ENCODE peak calls at places on chromosomes 13 and 19, in seven cellular contexts. One of them, this sample, is unnamed. For H3K4me1, the result is how much of the 10 kb centered on the place peaks cover.

GRCh38 chr13:25943666-25944065 is 108.2 kb downstream of the SHISA2 start:
- DNase-seq in colonic mucosa: no peak
- DNase-seq in pancreas: no peak
- DNase-seq in tibial artery: no peak
- DNase-seq in HCT116: no peak
- DNase-seq in SK-N-SH: no peak
- DNase-seq in heart right ventricle: no peak
- DNase-seq in this sample: peak

GRCh38 chr19:15381864-15382263 is 2.3 kb upstream of the AKAP8 start:
- DNase-seq in SK-N-SH: no peak
- DNase-seq in tibial artery: no peak
- DNase-seq in heart right ventricle: no peak
- DNase-seq in pancreas: no peak
- DNase-seq in colonic mucosa: no peak
- DNase-seq in HCT116: no peak
- DNase-seq in this sample: no peak

GRCh38 chr19:38514812-38515633 is 81.5 kb downstream of the RYR1 start:
- DNase-seq in heart right ventricle: peak
- DNase-seq in SK-N-SH: peak
- DNase-seq in HCT116: peak
- DNase-seq in tibial artery: peak
- DNase-seq in colonic mucosa: peak
- DNase-seq in pancreas: peak
- DNase-seq in this sample: peak

GRCh38 chr19:48634424-48635262 is 2.5 kb downstream of the DBP start:
- DNase-seq in tibial artery: peak
- DNase-seq in pancreas: peak
- DNase-seq in HCT116: peak
- DNase-seq in SK-N-SH: peak
- DNase-seq in colonic mucosa: peak
- DNase-seq in heart right ventricle: peak
- DNase-seq in this sample: peak

GRCh38 chr19:34577056-34577455 is 95.5 kb downstream of the WTIP start:
- DNase-seq in tibial artery: no peak
- DNase-seq in colonic mucosa: no peak
- DNase-seq in heart right ventricle: no peak
- DNase-seq in pancreas: no peak
- DNase-seq in SK-N-SH: no peak
- DNase-seq in HCT116: no peak
- DNase-seq in this sample: no peak

GRCh38 chr13:25203256-25203794 is 31.2 kb upstream of the AMER2 start:
- DNase-seq in SK-N-SH: no peak
- DNase-seq in HCT116: no peak
- DNase-seq in heart right ventricle: no peak
- DNase-seq in tibial artery: no peak
- DNase-seq in colonic mucosa: no peak
- DNase-seq in pancreas: no peak
- DNase-seq in this sample: no peak

GRCh38 chr19:28680091-28680490 is 532.9 kb downstream of the UQCRFS1 start:
- DNase-seq in pancreas: no peak
- DNase-seq in HCT116: no peak
- DNase-seq in tibial artery: no peak
- DNase-seq in SK-N-SH: no peak
- DNase-seq in heart right ventricle: no peak
- DNase-seq in colonic mucosa: no peak
- DNase-seq in this sample: no peak

GRCh38 chr13:25978961-25979360 is 72.9 kb downstream of the SHISA2 start:
- DNase-seq in tibial artery: no peak
- DNase-seq in SK-N-SH: no peak
- DNase-seq in HCT116: no peak
- DNase-seq in colonic mucosa: no peak
- DNase-seq in heart right ventricle: no peak
- DNase-seq in pancreas: no peak
- DNase-seq in this sample: no peak

GRCh38 chr19:27776524-27776923 is 1436.4 kb downstream of the UQCRFS1 start:
- DNase-seq in tibial artery: no peak
- DNase-seq in heart right ventricle: no peak
- DNase-seq in pancreas: no peak
- DNase-seq in colonic mucosa: no peak
- DNase-seq in SK-N-SH: no peak
- DNase-seq in HCT116: no peak
- DNase-seq in this sample: no peak

DNA sequence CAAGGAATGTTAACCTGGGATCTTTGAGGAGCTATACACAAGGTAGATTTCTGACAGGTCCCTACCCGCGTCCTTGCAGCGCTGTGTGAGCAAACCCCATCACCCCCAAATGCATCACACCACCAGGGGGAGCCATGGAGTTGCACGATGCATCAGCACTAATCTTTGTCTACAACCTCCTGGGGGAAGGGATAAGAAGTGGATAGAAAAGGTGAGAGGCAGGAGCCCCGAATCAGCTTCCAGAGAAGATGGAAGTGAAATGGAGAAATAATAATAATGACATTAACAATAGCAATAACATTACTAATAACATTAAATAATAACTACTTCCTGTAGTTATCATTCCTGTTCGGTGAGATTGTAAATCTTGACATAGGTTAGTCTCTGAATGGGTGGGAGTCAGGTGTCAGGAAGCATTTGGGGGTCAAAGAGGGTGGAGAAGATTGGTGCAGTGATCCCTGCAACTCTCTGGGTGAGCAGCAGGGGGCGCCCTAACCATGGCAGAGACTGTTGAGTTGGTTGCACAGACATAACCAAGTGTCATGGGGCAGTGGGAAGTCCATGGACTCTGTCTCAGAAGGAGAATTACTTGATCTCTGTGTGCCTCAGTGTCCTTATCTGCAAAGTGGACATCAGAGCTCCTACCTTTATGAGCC is 16.5 kb downstream of the SIGLEC7 start:
- DNase-seq in tibial artery: peak
- DNase-seq in SK-N-SH: peak
- DNase-seq in colonic mucosa: peak
- DNase-seq in pancreas: peak
- DNase-seq in HCT116: peak
- DNase-seq in heart right ventricle: no peak
- DNase-seq in this sample: peak
- TF ChIP-seq CTCF in tibial artery: peak
- TF ChIP-seq CTCF in SK-N-SH: peak
- TF ChIP-seq CTCF in colonic mucosa: peak
- TF ChIP-seq CTCF in pancreas: peak
- TF ChIP-seq CTCF in HCT116: peak
- TF ChIP-seq CTCF in heart right ventricle: peak
- TF ChIP-seq CTCF in this sample: peak

GRCh38 chr19:2543463-2544442 is 67.8 kb downstream of the GADD45B start:
- DNase-seq in heart right ventricle: peak
- DNase-seq in HCT116: peak
- DNase-seq in colonic mucosa: peak
- DNase-seq in pancreas: peak
- DNase-seq in SK-N-SH: peak
- DNase-seq in tibial artery: peak
- DNase-seq in this sample: peak

GRCh38 chr19:2544576-2545415 is 68.9 kb downstream of the GADD45B start:
- DNase-seq in heart right ventricle: no peak
- DNase-seq in SK-N-SH: no peak
- DNase-seq in HCT116: no peak
- DNase-seq in pancreas: no peak
- DNase-seq in colonic mucosa: no peak
- DNase-seq in tibial artery: no peak
- DNase-seq in this sample: no peak

GRCh38 chr19:2540646-2541454 is 64.9 kb downstream of the GADD45B start:
- DNase-seq in pancreas: peak
- DNase-seq in HCT116: peak
- DNase-seq in heart right ventricle: peak
- DNase-seq in tibial artery: peak
- DNase-seq in colonic mucosa: peak
- DNase-seq in SK-N-SH: no peak
- DNase-seq in this sample: peak

GRCh38 chr19:2540251-2540645 is 64.3 kb downstream of the GADD45B start:
- DNase-seq in heart right ventricle: no peak
- DNase-seq in SK-N-SH: no peak
- DNase-seq in tibial artery: no peak
- DNase-seq in HCT116: no peak
- DNase-seq in colonic mucosa: no peak
- DNase-seq in pancreas: no peak
- DNase-seq in this sample: no peak

DNA sequence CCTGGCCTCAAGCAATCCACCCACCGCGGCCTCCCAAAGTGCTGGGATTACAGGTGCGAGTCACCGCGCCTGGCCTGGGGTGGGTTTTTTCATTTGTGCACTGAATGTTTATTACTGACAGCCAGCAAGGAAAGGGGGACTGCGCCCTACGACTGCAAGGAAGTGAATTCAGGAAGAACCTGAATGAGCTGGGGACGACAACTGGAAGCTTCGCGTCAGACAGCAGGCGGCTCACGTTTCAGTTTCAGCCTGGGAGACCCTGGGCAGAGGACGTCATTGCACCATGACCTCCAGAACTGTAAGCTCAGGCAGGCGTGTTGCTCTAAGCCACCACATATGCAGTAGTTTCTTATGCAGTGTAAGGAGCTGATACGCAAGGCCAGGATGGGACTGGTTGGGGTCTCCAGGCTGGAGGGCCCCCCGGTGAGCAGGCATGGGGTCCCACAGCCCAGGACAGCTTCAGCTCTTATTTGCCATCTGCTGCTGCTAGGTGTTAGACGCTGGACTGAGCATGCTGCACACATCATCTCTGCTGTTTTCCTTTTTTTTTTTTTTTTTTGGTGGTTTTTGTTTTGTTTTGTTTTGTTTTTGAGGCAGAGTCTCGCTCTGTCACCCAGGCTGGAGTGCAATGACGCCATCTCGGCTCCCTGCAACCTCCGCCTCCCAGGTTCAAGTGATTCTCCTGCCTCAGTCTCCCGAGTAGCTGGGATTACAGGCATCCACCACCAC is 66.6 kb downstream of the GADD45B start:
- DNase-seq in pancreas: no peak
- DNase-seq in HCT116: no peak
- DNase-seq in heart right ventricle: no peak
- DNase-seq in SK-N-SH: no peak
- DNase-seq in colonic mucosa: no peak
- DNase-seq in tibial artery: no peak
- DNase-seq in this sample: peak
- H3K27ac ChIP-seq in pancreas: peak
- H3K27ac ChIP-seq in HCT116: peak
- H3K27ac ChIP-seq in heart right ventricle: peak
- H3K27ac ChIP-seq in SK-N-SH: peak
- H3K27ac ChIP-seq in colonic mucosa: peak
- H3K27ac ChIP-seq in tibial artery: peak
- H3K27ac ChIP-seq in this sample: peak

GRCh38 chr13:113855931-113856715 is 7.8 kb downstream of the GAS6 start:
- DNase-seq in tibial artery: no peak
- DNase-seq in HCT116: no peak
- DNase-seq in heart right ventricle: peak
- DNase-seq in pancreas: peak
- DNase-seq in SK-N-SH: no peak
- DNase-seq in colonic mucosa: no peak
- DNase-seq in this sample: no peak

GRCh38 chr13:113855012-113855921 is 8.6 kb downstream of the GAS6 start:
- DNase-seq in tibial artery: peak
- DNase-seq in heart right ventricle: peak
- DNase-seq in colonic mucosa: peak
- DNase-seq in HCT116: no peak
- DNase-seq in pancreas: peak
- DNase-seq in SK-N-SH: no peak
- DNase-seq in this sample: no peak

GRCh38 chr13:113856716-113857065 is 7.2 kb downstream of the GAS6 start:
- DNase-seq in SK-N-SH: no peak
- DNase-seq in heart right ventricle: peak
- DNase-seq in pancreas: peak
- DNase-seq in colonic mucosa: peak
- DNase-seq in tibial artery: no peak
- DNase-seq in HCT116: no peak
- DNase-seq in this sample: no peak

GRCh38 chr13:113859311-113860050 is 4.4 kb downstream of the GAS6 start:
- DNase-seq in colonic mucosa: no peak
- DNase-seq in heart right ventricle: peak
- DNase-seq in tibial artery: no peak
- DNase-seq in HCT116: no peak
- DNase-seq in SK-N-SH: no peak
- DNase-seq in pancreas: peak
- DNase-seq in this sample: no peak

DNA sequence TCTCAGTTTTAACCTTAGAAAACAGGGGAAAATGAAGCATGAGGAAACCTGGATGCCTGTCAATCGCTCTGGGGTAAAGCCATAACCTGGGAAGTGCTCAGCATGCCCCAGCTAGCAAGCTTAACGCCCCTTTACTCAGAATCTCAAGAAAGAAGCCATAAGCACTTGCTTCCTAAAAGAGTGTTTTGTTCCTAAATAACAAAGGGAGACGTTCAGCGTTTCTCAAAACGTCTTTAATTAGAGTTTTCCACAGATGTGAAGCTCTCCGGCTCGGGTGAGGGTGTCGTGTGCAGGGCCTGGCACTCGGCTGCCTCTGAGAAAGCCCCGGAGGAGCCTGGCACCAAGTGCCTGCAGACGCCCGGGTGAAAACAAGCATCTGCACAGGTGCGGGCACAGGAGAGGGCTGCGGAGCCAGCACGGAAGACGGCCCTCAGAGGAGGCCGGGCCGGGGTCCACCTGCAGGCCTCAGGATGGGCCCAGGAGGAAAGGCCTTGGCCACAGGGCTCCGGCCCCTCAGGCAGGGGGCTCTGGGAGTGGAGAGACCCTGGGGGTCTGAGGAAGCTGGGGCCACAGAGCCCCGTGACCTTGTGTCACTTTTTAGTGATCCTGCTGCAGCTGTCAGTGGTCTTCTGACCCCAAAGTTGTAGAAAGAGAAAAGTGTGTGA is 6.2 kb downstream of the GAS6 start:
- DNase-seq in HCT116: no peak
- DNase-seq in heart right ventricle: peak
- DNase-seq in tibial artery: no peak
- DNase-seq in SK-N-SH: no peak
- DNase-seq in pancreas: peak
- DNase-seq in colonic mucosa: no peak
- DNase-seq in this sample: no peak
- H3K4me1 ChIP-seq in HCT116: under half
- H3K4me1 ChIP-seq in heart right ventricle: half or more
- H3K4me1 ChIP-seq in tibial artery: half or more
- H3K4me1 ChIP-seq in SK-N-SH: under half
- H3K4me1 ChIP-seq in pancreas: under half
- H3K4me1 ChIP-seq in colonic mucosa: half or more
- H3K4me1 ChIP-seq in this sample: under half

DNA sequence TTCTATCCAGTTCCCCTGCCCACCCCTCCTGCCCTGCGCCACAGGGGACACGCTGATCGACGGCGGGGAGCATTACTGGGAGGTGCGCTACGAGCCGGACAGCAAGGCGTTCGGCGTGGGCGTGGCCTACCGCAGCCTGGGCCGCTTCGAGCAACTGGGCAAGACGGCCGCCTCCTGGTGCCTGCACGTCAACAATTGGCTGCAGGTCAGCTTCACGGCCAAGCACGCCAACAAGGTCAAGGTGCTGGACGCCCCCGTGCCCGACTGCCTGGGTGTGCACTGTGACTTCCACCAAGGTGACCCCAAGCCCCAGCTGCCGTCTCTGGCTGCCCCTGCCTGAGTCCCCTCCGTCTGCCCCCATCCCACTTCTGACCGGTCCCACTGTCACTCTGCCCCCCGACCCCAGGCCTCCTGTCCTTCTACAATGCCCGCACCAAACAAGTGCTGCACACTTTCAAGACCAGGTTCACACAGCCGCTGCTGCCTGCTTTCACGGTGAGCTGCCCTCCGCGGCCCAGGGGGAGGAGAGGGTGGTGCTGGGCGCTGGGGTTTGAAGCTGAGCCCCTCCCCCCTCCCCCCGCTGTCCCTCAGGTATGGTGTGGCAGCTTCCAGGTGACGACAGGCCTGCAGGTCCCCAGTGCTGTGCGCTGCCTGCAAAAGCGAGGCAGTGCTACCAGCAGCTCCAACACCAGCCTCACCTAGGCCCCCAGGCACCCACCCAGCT is 15.5 kb downstream of the STAP2 start:
- DNase-seq in HCT116: no peak
- DNase-seq in pancreas: peak
- DNase-seq in colonic mucosa: no peak
- DNase-seq in heart right ventricle: no peak
- DNase-seq in SK-N-SH: no peak
- DNase-seq in tibial artery: no peak
- DNase-seq in this sample: peak
- TF ChIP-seq CTCF in HCT116: no peak
- TF ChIP-seq CTCF in pancreas: no peak
- TF ChIP-seq CTCF in colonic mucosa: no peak
- TF ChIP-seq CTCF in heart right ventricle: no peak
- TF ChIP-seq CTCF in SK-N-SH: no peak
- TF ChIP-seq CTCF in tibial artery: no peak
- TF ChIP-seq CTCF in this sample: no peak

This sample was measured in cardiac muscle cell.